ENCODE peak calls at places on chromosomes 3 and 15, in five cellular contexts. One of them, this sample, is unnamed.

GRCh38 chr3:101942356-101942755 is 93.0 kb downstream of the NFKBIZ start:
- DNase-seq in A549: no peak
- DNase-seq in Peyer's patch: no peak
- DNase-seq in tibial artery: no peak
- DNase-seq in stomach: no peak
- DNase-seq in this sample: no peak

GRCh38 chr3:58899159-58899952 is 150.5 kb downstream of the CFAP20DC start:
- DNase-seq in A549: no peak
- DNase-seq in Peyer's patch: no peak
- DNase-seq in tibial artery: no peak
- DNase-seq in stomach: no peak
- DNase-seq in this sample: no peak

GRCh38 chr3:139120336-139120971 is 75.8 kb upstream of the PRR23C start:
- DNase-seq in A549: no peak
- DNase-seq in Peyer's patch: no peak
- DNase-seq in tibial artery: no peak
- DNase-seq in stomach: no peak
- DNase-seq in this sample: no peak

GRCh38 chr15:57505949-57506391 is 85.7 kb upstream of the MYZAP start:
- DNase-seq in A549: no peak
- DNase-seq in Peyer's patch: no peak
- DNase-seq in tibial artery: peak
- DNase-seq in stomach: peak
- DNase-seq in this sample: peak

GRCh38 chr15:61521961-61522360 is 292.9 kb upstream of the RORA start:
- DNase-seq in A549: no peak
- DNase-seq in Peyer's patch: no peak
- DNase-seq in tibial artery: no peak
- DNase-seq in stomach: no peak
- DNase-seq in this sample: no peak

GRCh38 chr15:24772256-24772655 is 96.7 kb downstream of the NPAP1 start:
- DNase-seq in A549: no peak
- DNase-seq in Peyer's patch: no peak
- DNase-seq in tibial artery: no peak
- DNase-seq in stomach: no peak
- DNase-seq in this sample: no peak

GRCh38 chr3:15277861-15278260 is 54.5 kb downstream of the SH3BP5 start:
- DNase-seq in A549: no peak
- DNase-seq in Peyer's patch: no peak
- DNase-seq in tibial artery: no peak
- DNase-seq in stomach: no peak
- DNase-seq in this sample: no peak

GRCh38 chr3:120908030-120908802 is at the start of gene STXBP5L:
- DNase-seq in A549: peak
- DNase-seq in Peyer's patch: no peak
- DNase-seq in tibial artery: peak
- DNase-seq in stomach: peak
- DNase-seq in this sample: no peak

GRCh38 chr3:187261541-187261969 is 30.0 kb downstream of the MASP1 start:
- DNase-seq in A549: no peak
- DNase-seq in Peyer's patch: no peak
- DNase-seq in tibial artery: no peak
- DNase-seq in stomach: no peak
- DNase-seq in this sample: no peak

GRCh38 chr15:81575436-81576123 is 201.6 kb upstream of the TMC3 start:
- DNase-seq in A549: no peak
- DNase-seq in Peyer's patch: no peak
- DNase-seq in tibial artery: no peak
- DNase-seq in stomach: no peak
- DNase-seq in this sample: no peak

GRCh38 chr3:55518451-55518850 is 31.3 kb upstream of the WNT5A start:
- DNase-seq in A549: no peak
- DNase-seq in Peyer's patch: no peak
- DNase-seq in tibial artery: no peak
- DNase-seq in stomach: no peak
- DNase-seq in this sample: no peak

GRCh38 chr15:69784808-69785550 is 312.7 kb downstream of the TLE3 start:
- DNase-seq in A549: no peak
- DNase-seq in Peyer's patch: no peak
- DNase-seq in tibial artery: no peak
- DNase-seq in stomach: no peak
- DNase-seq in this sample: no peak

GRCh38 chr3:189664311-189664710 is 33.1 kb downstream of the TP63 start:
- DNase-seq in A549: peak
- DNase-seq in Peyer's patch: no peak
- DNase-seq in tibial artery: peak
- DNase-seq in stomach: no peak
- DNase-seq in this sample: no peak

GRCh38 chr3:43838877-43839276 is 148.1 kb downstream of the ABHD5 start:
- DNase-seq in A549: no peak
- DNase-seq in Peyer's patch: no peak
- DNase-seq in tibial artery: no peak
- DNase-seq in stomach: no peak
- DNase-seq in this sample: no peak

GRCh38 chr15:98025237-98025636 is 64.7 kb downstream of the ARRDC4 start:
- DNase-seq in A549: no peak
- DNase-seq in Peyer's patch: no peak
- DNase-seq in tibial artery: no peak
- DNase-seq in stomach: no peak
- DNase-seq in this sample: no peak

GRCh38 chr15:36358094-36358961 is 221.1 kb upstream of the CDIN1 start:
- DNase-seq in A549: no peak
- DNase-seq in Peyer's patch: no peak
- DNase-seq in tibial artery: no peak
- DNase-seq in stomach: no peak
- DNase-seq in this sample: no peak

GRCh38 chr3:126113238-126113555 is 29.3 kb upstream of the SLC41A3 start:
- DNase-seq in A549: no peak
- DNase-seq in Peyer's patch: no peak
- DNase-seq in tibial artery: peak
- DNase-seq in stomach: no peak
- DNase-seq in this sample: no peak

GRCh38 chr3:51734572-51734907 is 27.7 kb downstream of the GRM2 start:
- DNase-seq in A549: no peak
- DNase-seq in Peyer's patch: no peak
- DNase-seq in tibial artery: no peak
- DNase-seq in stomach: no peak
- DNase-seq in this sample: no peak

GRCh38 chr3:11642455-11643162 is 1.1 kb downstream of the VGLL4 start:
- DNase-seq in A549: peak
- DNase-seq in Peyer's patch: peak
- DNase-seq in tibial artery: peak
- DNase-seq in stomach: peak
- DNase-seq in this sample: peak

GRCh38 chr3:37214076-37214475 is 39.7 kb upstream of the LRRFIP2 start:
- DNase-seq in A549: no peak
- DNase-seq in Peyer's patch: no peak
- DNase-seq in tibial artery: no peak
- DNase-seq in stomach: no peak
- DNase-seq in this sample: no peak

GRCh38 chr3:169308654-169309325 is 354.7 kb downstream of the MECOM start:
- DNase-seq in A549: no peak
- DNase-seq in Peyer's patch: no peak
- DNase-seq in tibial artery: no peak
- DNase-seq in stomach: no peak
- DNase-seq in this sample: no peak

GRCh38 chr3:160006282-160007163 is 17.9 kb downstream of the IL12A start:
- DNase-seq in A549: peak
- DNase-seq in Peyer's patch: no peak
- DNase-seq in tibial artery: peak
- DNase-seq in stomach: peak
- DNase-seq in this sample: no peak

GRCh38 chr3:195113074-195113473 is 157.9 kb downstream of the XXYLT1 start:
- DNase-seq in A549: no peak
- DNase-seq in Peyer's patch: no peak
- DNase-seq in tibial artery: no peak
- DNase-seq in stomach: no peak
- DNase-seq in this sample: no peak

GRCh38 chr15:34754674-34755418 is at the start of gene GJD2:
- DNase-seq in A549: no peak
- DNase-seq in Peyer's patch: no peak
- DNase-seq in tibial artery: no peak
- DNase-seq in stomach: no peak
- DNase-seq in this sample: no peak

GRCh38 chr3:178103140-178103539 is 433.1 kb upstream of the KCNMB2 start:
- DNase-seq in A549: no peak
- DNase-seq in Peyer's patch: no peak
- DNase-seq in tibial artery: no peak
- DNase-seq in stomach: no peak
- DNase-seq in this sample: no peak

GRCh38 chr3:161100994-161101393 is 4.2 kb downstream of the B3GALNT1 start:
- DNase-seq in A549: no peak
- DNase-seq in Peyer's patch: no peak
- DNase-seq in tibial artery: no peak
- DNase-seq in stomach: peak
- DNase-seq in this sample: no peak

GRCh38 chr3:161101609-161102008 is 3.5 kb downstream of the B3GALNT1 start:
- DNase-seq in A549: no peak
- DNase-seq in Peyer's patch: no peak
- DNase-seq in tibial artery: no peak
- DNase-seq in stomach: no peak
- DNase-seq in this sample: no peak

GRCh38 chr3:161108840-161109239 is 3.7 kb upstream of the B3GALNT1 start:
- DNase-seq in A549: no peak
- DNase-seq in Peyer's patch: no peak
- DNase-seq in tibial artery: no peak
- DNase-seq in stomach: no peak
- DNase-seq in this sample: no peak

GRCh38 chr3:161107311-161107710 is 2.2 kb upstream of the B3GALNT1 start:
- DNase-seq in A549: no peak
- DNase-seq in Peyer's patch: no peak
- DNase-seq in tibial artery: no peak
- DNase-seq in stomach: no peak
- DNase-seq in this sample: no peak

DNA sequence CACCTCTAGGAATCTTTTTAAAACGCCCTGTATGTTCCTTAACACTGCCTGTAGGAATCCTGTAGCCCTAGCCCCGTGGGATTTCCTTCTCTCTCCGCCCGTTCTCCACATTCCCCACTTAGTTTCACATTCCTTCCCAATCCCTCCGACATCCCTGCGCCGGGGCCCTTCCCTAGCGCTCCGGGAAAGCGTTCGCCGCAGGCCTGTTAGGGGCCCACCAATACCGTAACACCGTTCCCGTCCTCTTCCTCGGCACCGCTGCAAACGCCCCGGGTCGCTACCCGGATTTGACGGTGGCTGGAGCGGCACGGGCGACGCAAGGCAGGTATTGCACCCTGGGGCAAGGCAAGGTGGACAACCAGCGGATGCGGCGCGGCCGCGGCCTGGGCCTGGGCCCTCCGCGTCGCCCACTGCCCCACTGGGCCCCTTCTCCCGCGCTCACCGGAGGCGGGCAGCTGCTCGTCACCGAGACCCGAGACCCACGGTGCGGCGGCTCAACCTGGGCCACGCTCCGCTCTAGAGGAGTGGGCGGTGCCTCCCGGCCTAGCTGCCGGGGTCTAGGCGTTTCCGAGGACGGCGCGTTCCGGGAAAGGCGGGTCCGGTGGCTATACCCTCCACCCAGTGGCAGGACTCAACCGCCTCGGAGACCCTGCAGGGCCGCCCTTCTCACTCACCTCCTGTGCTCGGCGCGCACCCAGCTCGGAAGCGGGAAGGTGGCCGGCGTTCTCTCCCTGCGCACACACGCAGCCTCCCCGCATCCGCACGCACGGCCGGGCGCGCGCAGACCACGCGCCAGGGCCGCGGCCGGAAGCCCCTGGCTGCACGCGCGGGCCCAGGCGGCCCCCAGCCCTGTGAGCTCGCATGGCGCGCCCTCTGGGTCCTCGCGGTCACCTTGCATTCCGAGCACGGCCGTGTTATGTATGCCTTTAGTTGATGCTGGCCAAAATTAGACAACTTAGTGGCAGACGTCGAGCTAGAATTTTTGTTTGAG is at the start of gene B3GALNT1:
- DNase-seq in A549: peak
- DNase-seq in Peyer's patch: no peak
- DNase-seq in tibial artery: peak
- DNase-seq in stomach: peak
- DNase-seq in this sample: peak
- H3K4me3 ChIP-seq in A549: peak
- H3K4me3 ChIP-seq in Peyer's patch: peak
- H3K4me3 ChIP-seq in tibial artery: peak
- H3K4me3 ChIP-seq in stomach: peak
- H3K4me3 ChIP-seq in this sample: peak

GRCh38 chr15:27973886-27974285 is 125.2 kb downstream of the OCA2 start:
- DNase-seq in A549: no peak
- DNase-seq in Peyer's patch: no peak
- DNase-seq in tibial artery: no peak
- DNase-seq in stomach: no peak
- DNase-seq in this sample: no peak

GRCh38 chr15:27967541-27967940 is 131.6 kb downstream of the OCA2 start:
- DNase-seq in A549: no peak
- DNase-seq in Peyer's patch: no peak
- DNase-seq in tibial artery: no peak
- DNase-seq in stomach: no peak
- DNase-seq in this sample: peak

GRCh38 chr15:27970661-27971392 is 128.3 kb downstream of the OCA2 start:
- DNase-seq in A549: no peak
- DNase-seq in Peyer's patch: no peak
- DNase-seq in tibial artery: no peak
- DNase-seq in stomach: no peak
- DNase-seq in this sample: peak
- H3K27ac ChIP-seq in A549: no peak
- H3K27ac ChIP-seq in Peyer's patch: no peak
- H3K27ac ChIP-seq in tibial artery: no peak
- H3K27ac ChIP-seq in stomach: no peak
- H3K27ac ChIP-seq in this sample: no peak

GRCh38 chr3:153669527-153669926 is 451.7 kb upstream of the ARHGEF26 start:
- DNase-seq in A549: no peak
- DNase-seq in Peyer's patch: no peak
- DNase-seq in tibial artery: no peak
- DNase-seq in stomach: no peak
- DNase-seq in this sample: no peak
- TF ChIP-seq CTCF in A549: no peak
- TF ChIP-seq CTCF in Peyer's patch: no peak
- TF ChIP-seq CTCF in tibial artery: no peak
- TF ChIP-seq CTCF in stomach: no peak
- TF ChIP-seq CTCF in this sample: no peak

GRCh38 chr3:25424238-25425013 is 3.6 kb upstream of the RARB start:
- DNase-seq in A549: no peak
- DNase-seq in Peyer's patch: no peak
- DNase-seq in tibial artery: no peak
- DNase-seq in stomach: no peak
- DNase-seq in this sample: no peak
- H3K4me3 ChIP-seq in A549: peak
- H3K4me3 ChIP-seq in Peyer's patch: no peak
- H3K4me3 ChIP-seq in tibial artery: no peak
- H3K4me3 ChIP-seq in stomach: no peak
- H3K4me3 ChIP-seq in this sample: no peak